ENCODE peak calls at places on chromosome 9, in nine cellular contexts. One of them, this sample, is unnamed.

GRCh38 chr9:33137781-33138264 is 29.3 kb downstream of the B4GALT1 start:
- DNase-seq in pancreas: no peak
- DNase-seq in uterus: no peak
- DNase-seq in thoracic aorta: no peak
- DNase-seq in adrenal gland: no peak
- DNase-seq in endodermal cell: no peak
- DNase-seq in osteoblast: peak
- DNase-seq in left lung: no peak
- DNase-seq in fibroblast of pulmonary artery: no peak
- DNase-seq in this sample: no peak

GRCh38 chr9:126443144-126443543 is 116.5 kb downstream of the MVB12B start:
- DNase-seq in endodermal cell: no peak
- DNase-seq in left lung: no peak
- DNase-seq in fibroblast of pulmonary artery: no peak
- DNase-seq in pancreas: no peak
- DNase-seq in thoracic aorta: no peak
- DNase-seq in adrenal gland: no peak
- DNase-seq in uterus: no peak
- DNase-seq in osteoblast: no peak
- DNase-seq in this sample: no peak

GRCh38 chr9:87776481-87777373 is 50.8 kb downstream of the CTSL start:
- DNase-seq in thoracic aorta: no peak
- DNase-seq in left lung: no peak
- DNase-seq in pancreas: no peak
- DNase-seq in osteoblast: no peak
- DNase-seq in fibroblast of pulmonary artery: no peak
- DNase-seq in uterus: no peak
- DNase-seq in endodermal cell: no peak
- DNase-seq in adrenal gland: no peak
- DNase-seq in this sample: no peak

GRCh38 chr9:129552064-129552463 is 68.8 kb downstream of the C9orf50 start:
- DNase-seq in osteoblast: no peak
- DNase-seq in left lung: no peak
- DNase-seq in fibroblast of pulmonary artery: peak
- DNase-seq in adrenal gland: peak
- DNase-seq in uterus: no peak
- DNase-seq in endodermal cell: peak
- DNase-seq in pancreas: no peak
- DNase-seq in thoracic aorta: no peak
- DNase-seq in this sample: peak

GRCh38 chr9:4096121-4096520 is 203.7 kb downstream of the GLIS3 start:
- DNase-seq in thoracic aorta: no peak
- DNase-seq in uterus: no peak
- DNase-seq in fibroblast of pulmonary artery: peak
- DNase-seq in left lung: no peak
- DNase-seq in adrenal gland: no peak
- DNase-seq in pancreas: no peak
- DNase-seq in osteoblast: no peak
- DNase-seq in endodermal cell: no peak
- DNase-seq in this sample: peak

GRCh38 chr9:111034146-111034545 is 4.1 kb downstream of the LPAR1 start:
- DNase-seq in thoracic aorta: no peak
- DNase-seq in pancreas: no peak
- DNase-seq in endodermal cell: no peak
- DNase-seq in left lung: no peak
- DNase-seq in fibroblast of pulmonary artery: no peak
- DNase-seq in uterus: no peak
- DNase-seq in osteoblast: no peak
- DNase-seq in adrenal gland: no peak
- DNase-seq in this sample: no peak

GRCh38 chr9:107685901-107686300 is 196.3 kb upstream of the KLF4 start:
- DNase-seq in endodermal cell: no peak
- DNase-seq in thoracic aorta: no peak
- DNase-seq in adrenal gland: no peak
- DNase-seq in pancreas: no peak
- DNase-seq in left lung: no peak
- DNase-seq in fibroblast of pulmonary artery: peak
- DNase-seq in osteoblast: no peak
- DNase-seq in uterus: no peak
- DNase-seq in this sample: peak

GRCh38 chr9:136016882-136017812 is 56.0 kb upstream of the UBAC1 start:
- DNase-seq in uterus: peak
- DNase-seq in fibroblast of pulmonary artery: no peak
- DNase-seq in endodermal cell: peak
- DNase-seq in thoracic aorta: no peak
- DNase-seq in left lung: peak
- DNase-seq in adrenal gland: peak
- DNase-seq in osteoblast: peak
- DNase-seq in pancreas: peak
- DNase-seq in this sample: no peak

GRCh38 chr9:21434202-21435014 is 5.8 kb upstream of the IFNA1 start:
- DNase-seq in pancreas: no peak
- DNase-seq in thoracic aorta: no peak
- DNase-seq in endodermal cell: peak
- DNase-seq in osteoblast: no peak
- DNase-seq in fibroblast of pulmonary artery: peak
- DNase-seq in left lung: no peak
- DNase-seq in adrenal gland: peak
- DNase-seq in uterus: no peak
- DNase-seq in this sample: peak

GRCh38 chr9:126108240-126108639 is 218.4 kb upstream of the MVB12B start:
- DNase-seq in uterus: no peak
- DNase-seq in fibroblast of pulmonary artery: peak
- DNase-seq in endodermal cell: peak
- DNase-seq in thoracic aorta: no peak
- DNase-seq in adrenal gland: no peak
- DNase-seq in pancreas: no peak
- DNase-seq in osteoblast: no peak
- DNase-seq in left lung: peak
- DNase-seq in this sample: peak

GRCh38 chr9:93111371-93112115 is 15.5 kb downstream of the CARD19 start:
- DNase-seq in osteoblast: peak
- DNase-seq in endodermal cell: peak
- DNase-seq in adrenal gland: peak
- DNase-seq in pancreas: peak
- DNase-seq in uterus: peak
- DNase-seq in fibroblast of pulmonary artery: no peak
- DNase-seq in thoracic aorta: no peak
- DNase-seq in left lung: peak
- DNase-seq in this sample: no peak

GRCh38 chr9:80175286-80175906 is 603.6 kb downstream of the TLE4 start:
- DNase-seq in fibroblast of pulmonary artery: peak
- DNase-seq in thoracic aorta: no peak
- DNase-seq in osteoblast: no peak
- DNase-seq in endodermal cell: no peak
- DNase-seq in left lung: no peak
- DNase-seq in uterus: no peak
- DNase-seq in adrenal gland: no peak
- DNase-seq in pancreas: no peak
- DNase-seq in this sample: peak

GRCh38 chr9:93958875-93959682 is 3.9 kb upstream of the BARX1 start:
- DNase-seq in thoracic aorta: no peak
- DNase-seq in fibroblast of pulmonary artery: peak
- DNase-seq in endodermal cell: peak
- DNase-seq in osteoblast: peak
- DNase-seq in left lung: peak
- DNase-seq in adrenal gland: no peak
- DNase-seq in pancreas: no peak
- DNase-seq in uterus: no peak
- DNase-seq in this sample: peak

GRCh38 chr9:111902396-111903147 is 6.0 kb downstream of the UGCG start:
- DNase-seq in fibroblast of pulmonary artery: peak
- DNase-seq in endodermal cell: no peak
- DNase-seq in left lung: no peak
- DNase-seq in adrenal gland: no peak
- DNase-seq in osteoblast: no peak
- DNase-seq in thoracic aorta: no peak
- DNase-seq in uterus: no peak
- DNase-seq in pancreas: no peak
- DNase-seq in this sample: peak

DNA sequence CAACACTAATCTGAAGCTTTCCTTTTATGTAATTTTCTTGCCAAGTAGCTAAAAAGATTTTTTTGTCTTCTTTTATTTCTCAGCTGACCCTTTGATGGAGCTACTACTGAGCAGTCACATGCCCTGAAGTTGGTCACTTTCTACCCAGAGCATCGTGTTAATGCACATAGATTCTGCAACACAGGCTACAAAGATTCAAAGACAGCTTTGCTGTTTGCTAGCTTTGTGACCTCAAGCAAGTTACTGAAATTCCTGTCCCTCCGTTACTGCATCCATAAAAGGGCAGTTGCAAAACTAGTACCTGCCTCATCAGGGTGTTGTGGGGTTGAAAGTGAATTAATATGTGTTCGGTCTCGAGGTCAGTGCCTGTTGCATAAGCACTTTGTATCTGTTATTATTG is 179.9 kb downstream of the GAS1 start:
- DNase-seq in uterus: no peak
- DNase-seq in pancreas: no peak
- DNase-seq in adrenal gland: no peak
- DNase-seq in left lung: no peak
- DNase-seq in osteoblast: peak
- DNase-seq in endodermal cell: no peak
- DNase-seq in thoracic aorta: no peak
- DNase-seq in fibroblast of pulmonary artery: peak
- DNase-seq in this sample: no peak
- H3K4me3 ChIP-seq in uterus: no peak
- H3K4me3 ChIP-seq in pancreas: no peak
- H3K4me3 ChIP-seq in adrenal gland: no peak
- H3K4me3 ChIP-seq in left lung: no peak
- H3K4me3 ChIP-seq in osteoblast: no peak
- H3K4me3 ChIP-seq in endodermal cell: no peak
- H3K4me3 ChIP-seq in thoracic aorta: no peak
- H3K4me3 ChIP-seq in fibroblast of pulmonary artery: no peak
- H3K4me3 ChIP-seq in this sample: no peak

GRCh38 chr9:2560175-2560574 is 61.4 kb upstream of the VLDLR start:
- DNase-seq in adrenal gland: no peak
- DNase-seq in thoracic aorta: no peak
- DNase-seq in uterus: no peak
- DNase-seq in fibroblast of pulmonary artery: no peak
- DNase-seq in left lung: no peak
- DNase-seq in osteoblast: no peak
- DNase-seq in endodermal cell: peak
- DNase-seq in pancreas: peak
- DNase-seq in this sample: no peak

GRCh38 chr9:2559212-2560152 is 62.1 kb upstream of the VLDLR start:
- DNase-seq in pancreas: peak
- DNase-seq in endodermal cell: no peak
- DNase-seq in thoracic aorta: peak
- DNase-seq in left lung: no peak
- DNase-seq in fibroblast of pulmonary artery: peak
- DNase-seq in adrenal gland: peak
- DNase-seq in uterus: peak
- DNase-seq in osteoblast: peak
- DNase-seq in this sample: peak

DNA sequence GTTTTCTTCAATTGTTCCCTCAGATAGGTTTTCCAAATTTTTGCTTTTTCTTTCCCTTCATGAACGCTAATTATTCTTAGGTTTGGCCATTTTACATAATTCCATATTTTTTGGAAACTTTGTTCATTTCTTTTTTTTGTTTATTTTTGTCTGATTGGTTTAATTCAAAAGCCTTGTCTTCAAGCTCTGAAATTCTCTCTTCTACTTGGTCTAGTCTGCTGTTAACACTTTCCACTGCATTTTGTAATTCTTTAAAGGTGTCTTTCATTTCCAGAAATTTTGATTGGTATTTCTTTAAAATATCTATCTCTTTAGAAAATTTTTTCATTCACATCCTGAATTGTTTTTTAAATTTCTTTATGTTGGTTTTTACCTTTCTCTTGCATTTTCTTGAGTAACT is 63.9 kb upstream of the VLDLR start:
- DNase-seq in endodermal cell: no peak
- DNase-seq in pancreas: no peak
- DNase-seq in adrenal gland: no peak
- DNase-seq in fibroblast of pulmonary artery: no peak
- DNase-seq in osteoblast: no peak
- DNase-seq in thoracic aorta: no peak
- DNase-seq in uterus: no peak
- DNase-seq in left lung: no peak
- DNase-seq in this sample: no peak
- TF ChIP-seq CTCF in endodermal cell: no peak
- TF ChIP-seq CTCF in pancreas: no peak
- TF ChIP-seq CTCF in adrenal gland: no peak
- TF ChIP-seq CTCF in fibroblast of pulmonary artery: no peak
- TF ChIP-seq CTCF in osteoblast: no peak
- TF ChIP-seq CTCF in thoracic aorta: no peak
- TF ChIP-seq CTCF in uterus: no peak
- TF ChIP-seq CTCF in left lung: no peak
- TF ChIP-seq CTCF in this sample: no peak

GRCh38 chr9:72527801-72528195 is 6.4 kb downstream of the TMC1 start:
- DNase-seq in adrenal gland: no peak
- DNase-seq in fibroblast of pulmonary artery: no peak
- DNase-seq in osteoblast: no peak
- DNase-seq in pancreas: no peak
- DNase-seq in left lung: no peak
- DNase-seq in thoracic aorta: no peak
- DNase-seq in uterus: no peak
- DNase-seq in endodermal cell: no peak
- DNase-seq in this sample: no peak

GRCh38 chr9:72524820-72525539 is 3.6 kb downstream of the TMC1 start:
- DNase-seq in fibroblast of pulmonary artery: peak
- DNase-seq in osteoblast: no peak
- DNase-seq in thoracic aorta: no peak
- DNase-seq in left lung: no peak
- DNase-seq in uterus: no peak
- DNase-seq in pancreas: peak
- DNase-seq in adrenal gland: peak
- DNase-seq in endodermal cell: peak
- DNase-seq in this sample: peak

GRCh38 chr9:72529531-72529930 is 8.1 kb downstream of the TMC1 start:
- DNase-seq in adrenal gland: no peak
- DNase-seq in endodermal cell: no peak
- DNase-seq in osteoblast: no peak
- DNase-seq in thoracic aorta: no peak
- DNase-seq in left lung: no peak
- DNase-seq in uterus: no peak
- DNase-seq in fibroblast of pulmonary artery: no peak
- DNase-seq in pancreas: no peak
- DNase-seq in this sample: no peak

GRCh38 chr9:72526901-72527800 is 5.7 kb downstream of the TMC1 start:
- DNase-seq in adrenal gland: peak
- DNase-seq in left lung: peak
- DNase-seq in fibroblast of pulmonary artery: peak
- DNase-seq in uterus: peak
- DNase-seq in endodermal cell: peak
- DNase-seq in thoracic aorta: no peak
- DNase-seq in osteoblast: peak
- DNase-seq in pancreas: peak
- DNase-seq in this sample: peak
- H3K4me3 ChIP-seq in adrenal gland: no peak
- H3K4me3 ChIP-seq in left lung: peak
- H3K4me3 ChIP-seq in fibroblast of pulmonary artery: peak
- H3K4me3 ChIP-seq in uterus: no peak
- H3K4me3 ChIP-seq in endodermal cell: peak
- H3K4me3 ChIP-seq in thoracic aorta: peak
- H3K4me3 ChIP-seq in osteoblast: peak
- H3K4me3 ChIP-seq in pancreas: no peak
- H3K4me3 ChIP-seq in this sample: no peak

DNA sequence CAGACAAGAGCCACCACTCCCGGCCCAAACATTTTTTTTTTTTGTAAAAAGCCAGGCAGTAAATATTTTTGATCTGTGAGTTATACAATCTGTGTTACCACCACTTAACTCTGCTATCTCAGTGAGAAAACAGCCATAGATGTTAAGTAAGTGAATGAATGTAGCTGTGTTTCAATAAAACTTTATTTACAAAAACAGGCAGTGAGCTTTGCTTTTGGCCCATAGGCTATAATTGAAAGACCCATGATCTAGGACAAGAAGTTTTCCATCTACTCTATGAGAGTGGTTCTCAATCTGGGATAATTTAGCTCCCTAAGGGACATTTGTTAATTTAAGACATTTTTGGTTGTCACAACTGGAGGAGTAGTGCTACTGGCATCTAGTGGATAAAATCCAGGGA is 91.0 kb downstream of the TMC1 start:
- DNase-seq in adrenal gland: no peak
- DNase-seq in pancreas: no peak
- DNase-seq in osteoblast: no peak
- DNase-seq in endodermal cell: no peak
- DNase-seq in thoracic aorta: no peak
- DNase-seq in left lung: no peak
- DNase-seq in fibroblast of pulmonary artery: no peak
- DNase-seq in uterus: no peak
- DNase-seq in this sample: peak
- TF ChIP-seq CTCF in adrenal gland: no peak
- TF ChIP-seq CTCF in pancreas: no peak
- TF ChIP-seq CTCF in osteoblast: peak
- TF ChIP-seq CTCF in endodermal cell: no peak
- TF ChIP-seq CTCF in thoracic aorta: no peak
- TF ChIP-seq CTCF in left lung: no peak
- TF ChIP-seq CTCF in fibroblast of pulmonary artery: no peak
- TF ChIP-seq CTCF in uterus: no peak
- TF ChIP-seq CTCF in this sample: no peak